ENCODE peak calls at places on chromosomes 6 and 20, in five cellular contexts. One of them, this sample, is unnamed.

GRCh38 chr6:25931411-25931709 is 869 bp upstream of the SLC17A2 start:
- DNase-seq in ascending aorta: no peak
- DNase-seq in WTC11: no peak
- DNase-seq in heart right ventricle: no peak
- DNase-seq in AG09309: no peak
- DNase-seq in this sample: no peak

GRCh38 chr20:58571341-58571941 is 56.2 kb upstream of the APCDD1L start:
- DNase-seq in ascending aorta: no peak
- DNase-seq in WTC11: no peak
- DNase-seq in heart right ventricle: no peak
- DNase-seq in AG09309: no peak
- DNase-seq in this sample: no peak

GRCh38 chr20:46770330-46771194 is 61.1 kb downstream of the SLC2A10 start:
- DNase-seq in ascending aorta: no peak
- DNase-seq in WTC11: no peak
- DNase-seq in heart right ventricle: no peak
- DNase-seq in AG09309: no peak
- DNase-seq in this sample: no peak

GRCh38 chr6:160431791-160432404 is 83.7 kb downstream of the SLC22A3 start:
- DNase-seq in ascending aorta: no peak
- DNase-seq in WTC11: no peak
- DNase-seq in heart right ventricle: no peak
- DNase-seq in AG09309: no peak
- DNase-seq in this sample: no peak

GRCh38 chr20:25310921-25311728 is 63.2 kb downstream of the PYGB start:
- DNase-seq in ascending aorta: no peak
- DNase-seq in WTC11: no peak
- DNase-seq in heart right ventricle: no peak
- DNase-seq in AG09309: no peak
- DNase-seq in this sample: no peak

GRCh38 chr20:62045529-62046277 is 20.0 kb downstream of the TAF4 start:
- DNase-seq in ascending aorta: no peak
- DNase-seq in WTC11: no peak
- DNase-seq in heart right ventricle: peak
- DNase-seq in AG09309: no peak
- DNase-seq in this sample: no peak

GRCh38 chr6:138691595-138692057 is 81.9 kb upstream of the CCDC28A start:
- DNase-seq in ascending aorta: no peak
- DNase-seq in WTC11: no peak
- DNase-seq in heart right ventricle: no peak
- DNase-seq in AG09309: peak
- DNase-seq in this sample: no peak

GRCh38 chr20:21151791-21152190 is 25.9 kb downstream of the KIZ start:
- DNase-seq in ascending aorta: no peak
- DNase-seq in WTC11: no peak
- DNase-seq in heart right ventricle: no peak
- DNase-seq in AG09309: no peak
- DNase-seq in this sample: no peak

GRCh38 chr6:130810307-130811030 is 16.7 kb upstream of the SMLR1 start:
- DNase-seq in ascending aorta: no peak
- DNase-seq in WTC11: no peak
- DNase-seq in heart right ventricle: no peak
- DNase-seq in AG09309: no peak
- DNase-seq in this sample: no peak

GRCh38 chr6:112253842-112254816 is at the start of gene LAMA4:
- DNase-seq in ascending aorta: no peak
- DNase-seq in WTC11: peak
- DNase-seq in heart right ventricle: peak
- DNase-seq in AG09309: no peak
- DNase-seq in this sample: no peak

DNA sequence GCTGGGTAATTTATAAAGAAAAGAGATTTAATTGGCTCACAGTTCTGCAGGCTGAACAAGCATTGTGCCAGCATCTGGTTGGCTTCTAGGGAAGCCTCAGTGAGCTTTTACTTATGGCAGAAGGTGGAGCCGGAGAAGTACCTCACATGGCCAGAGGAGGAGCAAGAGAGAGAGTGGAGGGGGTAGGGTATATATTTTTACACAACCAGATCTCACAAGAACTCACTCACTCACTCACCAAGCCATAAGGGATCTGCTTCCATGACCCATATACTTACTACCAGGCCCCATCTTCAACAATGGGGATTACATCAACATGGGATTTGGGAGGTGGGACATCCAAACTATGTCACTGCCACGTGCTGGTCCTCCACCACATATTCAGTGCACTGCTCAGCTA is 152.6 kb upstream of the PRND start:
- DNase-seq in ascending aorta: no peak
- DNase-seq in WTC11: peak
- DNase-seq in heart right ventricle: no peak
- DNase-seq in AG09309: no peak
- DNase-seq in this sample: no peak
- TF ChIP-seq CTCF in ascending aorta: no peak
- TF ChIP-seq CTCF in WTC11: no peak
- TF ChIP-seq CTCF in heart right ventricle: peak
- TF ChIP-seq CTCF in AG09309: no peak
- TF ChIP-seq CTCF in this sample: no peak

GRCh38 chr6:34469499-34469898 is 3.6 kb downstream of the PACSIN1 start:
- DNase-seq in ascending aorta: no peak
- DNase-seq in WTC11: no peak
- DNase-seq in heart right ventricle: no peak
- DNase-seq in AG09309: no peak
- DNase-seq in this sample: no peak
- TF ChIP-seq CTCF in ascending aorta: no peak
- TF ChIP-seq CTCF in WTC11: no peak
- TF ChIP-seq CTCF in heart right ventricle: no peak
- TF ChIP-seq CTCF in AG09309: no peak
- TF ChIP-seq CTCF in this sample: no peak

DNA sequence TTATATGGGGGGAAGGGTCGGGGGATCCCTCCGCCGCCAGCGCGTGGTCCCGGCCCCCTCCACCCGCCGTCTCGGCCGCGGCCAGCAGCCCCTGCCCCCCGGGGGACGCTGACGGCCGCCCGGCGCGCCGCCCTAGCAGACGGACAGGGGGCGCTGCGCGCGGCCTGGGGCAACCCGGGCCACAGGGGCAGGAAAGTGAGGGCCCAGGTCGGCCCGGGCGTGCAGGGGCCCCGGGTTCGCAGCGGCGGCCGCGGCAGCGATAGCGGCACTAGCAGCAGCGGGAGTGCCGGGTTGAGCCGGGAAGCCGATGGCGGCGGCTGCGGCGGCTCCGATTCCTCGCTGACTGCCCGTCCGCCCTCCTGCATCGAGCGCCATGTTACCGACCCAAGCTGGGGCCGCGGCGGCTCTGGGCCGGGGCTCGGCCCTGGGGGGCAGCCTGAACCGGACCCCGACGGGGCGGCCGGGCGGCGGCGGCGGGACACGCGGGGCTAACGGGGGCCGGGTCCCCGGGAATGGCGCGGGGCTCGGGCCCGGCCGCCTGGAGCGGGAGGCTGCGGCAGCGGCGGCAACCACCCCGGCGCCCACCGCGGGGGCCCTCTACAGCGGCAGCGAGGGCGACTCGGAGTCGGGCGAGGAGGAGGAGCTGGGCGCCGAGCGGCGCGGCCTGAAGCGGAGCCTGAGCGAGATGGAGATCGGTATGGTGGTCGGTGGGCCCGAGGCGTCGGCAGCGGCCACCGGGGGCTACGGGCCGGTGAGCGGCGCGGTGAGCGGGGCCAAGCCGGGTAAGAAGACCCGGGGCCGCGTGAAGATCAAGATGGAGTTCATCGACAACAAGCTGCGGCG is 436 bp downstream of the SRF start:
- DNase-seq in ascending aorta: no peak
- DNase-seq in WTC11: peak
- DNase-seq in heart right ventricle: no peak
- DNase-seq in AG09309: no peak
- DNase-seq in this sample: no peak
- TF ChIP-seq CTCF in ascending aorta: peak
- TF ChIP-seq CTCF in WTC11: peak
- TF ChIP-seq CTCF in heart right ventricle: peak
- TF ChIP-seq CTCF in AG09309: peak
- TF ChIP-seq CTCF in this sample: no peak

GRCh38 chr20:10559266-10559665 is 114.5 kb downstream of the JAG1 start:
- DNase-seq in ascending aorta: no peak
- DNase-seq in WTC11: no peak
- DNase-seq in heart right ventricle: no peak
- DNase-seq in AG09309: no peak
- DNase-seq in this sample: no peak

GRCh38 chr20:10557685-10558084 is 116.1 kb downstream of the JAG1 start:
- DNase-seq in ascending aorta: no peak
- DNase-seq in WTC11: no peak
- DNase-seq in heart right ventricle: no peak
- DNase-seq in AG09309: no peak
- DNase-seq in this sample: no peak

GRCh38 chr20:10556519-10557083 is 117.2 kb downstream of the JAG1 start:
- DNase-seq in ascending aorta: no peak
- DNase-seq in WTC11: no peak
- DNase-seq in heart right ventricle: no peak
- DNase-seq in AG09309: no peak
- DNase-seq in this sample: no peak

GRCh38 chr20:10560681-10561080 is 113.1 kb downstream of the JAG1 start:
- DNase-seq in ascending aorta: no peak
- DNase-seq in WTC11: no peak
- DNase-seq in heart right ventricle: no peak
- DNase-seq in AG09309: no peak
- DNase-seq in this sample: no peak

GRCh38 chr20:10558635-10559187 is 115.1 kb downstream of the JAG1 start:
- DNase-seq in ascending aorta: no peak
- DNase-seq in WTC11: no peak
- DNase-seq in heart right ventricle: no peak
- DNase-seq in AG09309: peak
- DNase-seq in this sample: no peak
- TF ChIP-seq CTCF in ascending aorta: no peak
- TF ChIP-seq CTCF in WTC11: no peak
- TF ChIP-seq CTCF in heart right ventricle: no peak
- TF ChIP-seq CTCF in AG09309: peak
- TF ChIP-seq CTCF in this sample: no peak

GRCh38 chr6:50185006-50185405 is 135.3 kb upstream of the DEFB112 start:
- DNase-seq in ascending aorta: no peak
- DNase-seq in WTC11: peak
- DNase-seq in heart right ventricle: no peak
- DNase-seq in AG09309: no peak
- DNase-seq in this sample: no peak
- TF ChIP-seq CTCF in ascending aorta: no peak
- TF ChIP-seq CTCF in WTC11: peak
- TF ChIP-seq CTCF in heart right ventricle: no peak
- TF ChIP-seq CTCF in AG09309: no peak
- TF ChIP-seq CTCF in this sample: no peak